ENCODE peak calls at places on chromosomes 16 and 17, in five cellular contexts. W is A549, B is HCT116, A is esophagus squamous epithelium, V is IMR-90. R is an unnamed sample.
A peak's percentile ranks its signal among the peaks of the same experiment; 100 is the strongest.

GRCh38 chr16:71537643-71538042 is 11.4 kb downstream of the CHST4 start:
- DNase-seq in W (peak; percentile 63), V (peak; percentile 41), B (peak; percentile 50), A (no peak), R (no peak)

GRCh38 chr17:32504166-32504990 is 17.6 kb downstream of the CDK5R1 start:
- DNase-seq in A (no peak), W (no peak), B (no peak), V (no peak), R (no peak)

GRCh38 chr16:49054606-49055005 is 227.0 kb downstream of the CBLN1 start:
- DNase-seq in B (no peak), A (no peak), W (no peak), V (no peak), R (no peak)

GRCh38 chr17:18105595-18105994 is 3.0 kb upstream of the MYO15A start:
- DNase-seq in V (no peak), A (no peak), B (no peak), W (no peak), R (no peak)

GRCh38 chr17:42180411-42180921 is 476 bp downstream of the KCNH4 start:
- DNase-seq in V (no peak), B (no peak), A (no peak), W (no peak), R (no peak)

GRCh38 chr16:1912215-1912543 is 6.0 kb downstream of the HS3ST6 start:
- DNase-seq in B (no peak), V (no peak), A (no peak), W (no peak), R (no peak)

GRCh38 chr17:19448341-19449268 is 37.6 kb downstream of the RNF112 start:
- DNase-seq in B (no peak), A (no peak), V (peak; percentile 99), W (no peak), R (no peak)

GRCh38 chr17:36611345-36612072 is 10.1 kb downstream of the MRM1 start:
- DNase-seq in W (no peak), B (no peak), V (peak; percentile 85), A (no peak), R (no peak)

GRCh38 chr16:55563797-55564196 is 2.7 kb upstream of the CAPNS2 start:
- DNase-seq in A (no peak), V (no peak), W (no peak), B (no peak), R (no peak)

GRCh38 chr16:69732101-69732500 is 5.7 kb upstream of the NQO1 start:
- DNase-seq in W (no peak), B (no peak), V (no peak), A (no peak), R (no peak)

GRCh38 chr17:76722279-76722678 is 4.1 kb downstream of the JMJD6 start:
- DNase-seq in B (no peak), A (no peak), V (no peak), W (no peak), R (no peak)

GRCh38 chr16:15907863-15908478 is 19.6 kb upstream of the CEP20 start:
- DNase-seq in V (peak; percentile 11), B (peak; percentile 91), A (no peak), W (peak; percentile 55), R (no peak)

GRCh38 chr17:62062936-62063335 is 2.1 kb downstream of the MED13 start:
- DNase-seq in W (no peak), A (no peak), V (no peak), B (no peak), R (no peak)

GRCh38 chr17:59756236-59756818 is 48.9 kb downstream of the VMP1 start:
- DNase-seq in W (peak; percentile 69), A (no peak), B (peak; percentile 94), V (peak; percentile 74), R (no peak)

GRCh38 chr17:36212958-36213357 is 2.1 kb downstream of the CCL4L2 start:
- DNase-seq in W (no peak), A (no peak), B (no peak), V (no peak), R (no peak)

GRCh38 chr16:51641191-51641765 is 490.2 kb upstream of the SALL1 start:
- DNase-seq in A (no peak), W (no peak), B (no peak), V (no peak), R (no peak)

GRCh38 chr17:32508926-32509325 is 22.1 kb downstream of the CDK5R1 start:
- DNase-seq in A (no peak), B (no peak), V (no peak), W (no peak), R (no peak)

GRCh38 chr16:73086108-73086507 is 38.2 kb upstream of the ZFHX3 start:
- DNase-seq in W (no peak), A (no peak), B (no peak), V (no peak), R (no peak)

GRCh38 chr17:6388416-6388815 is 46.5 kb downstream of the AIPL1 start:
- DNase-seq in B (no peak), W (no peak), A (no peak), V (no peak), R (no peak)

GRCh38 chr17:6394055-6394454 is 40.9 kb downstream of the AIPL1 start:
- DNase-seq in W (no peak), B (no peak), A (no peak), V (no peak), R (no peak)

GRCh38 chr17:6387858-6388257 is 47.1 kb downstream of the AIPL1 start:
- DNase-seq in W (no peak), A (no peak), B (no peak), V (no peak), R (no peak)

GRCh38 chr17:6393368-6393952 is 41.5 kb downstream of the AIPL1 start:
- DNase-seq in V (no peak), A (no peak), W (no peak), B (no peak), R (no peak)

DNA sequence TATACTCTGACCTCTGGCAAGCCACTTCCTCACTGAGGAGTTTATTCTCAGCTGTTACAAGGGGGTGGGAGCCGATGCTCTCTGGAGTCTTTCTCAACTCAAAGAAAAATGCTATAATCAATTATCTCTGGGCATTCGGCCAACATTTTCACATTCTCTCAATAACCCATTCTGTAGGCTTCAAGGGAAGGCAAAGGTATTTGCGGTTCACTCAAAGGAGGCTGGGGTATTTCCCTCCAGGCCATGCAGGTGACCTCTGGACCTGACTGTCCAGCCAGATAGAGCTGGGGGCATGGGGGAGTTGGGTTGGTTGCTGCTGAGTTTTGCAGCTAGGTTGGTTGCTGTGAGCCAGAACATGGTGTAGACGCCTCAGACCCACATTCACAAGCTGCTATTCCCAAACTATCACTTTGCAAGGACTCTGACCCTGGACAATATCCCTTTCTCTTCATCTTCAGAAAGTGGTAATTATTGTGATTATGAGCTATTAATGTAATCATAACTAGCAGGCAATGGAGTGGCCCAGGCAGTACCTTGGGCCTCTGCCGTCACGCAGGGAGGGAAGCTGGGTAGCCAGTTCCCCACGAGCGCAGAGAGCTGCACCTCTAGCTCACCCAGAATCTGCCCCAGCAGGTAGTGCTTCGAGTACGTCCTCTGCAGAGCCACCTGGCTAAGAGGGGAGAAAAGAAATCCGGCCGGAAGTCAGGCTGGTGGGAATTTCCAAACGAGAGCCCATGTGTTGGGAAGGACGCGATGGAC is 42.1 kb downstream of the AIPL1 start:
- DNase-seq in W (no peak), V (no peak), B (no peak), A (no peak), R (no peak)
- H3K27ac ChIP-seq in W (no peak overlapping the region), V (no peak overlapping the region), B (no peak overlapping the region), A (no peak overlapping the region), R (no peak overlapping the region)

DNA sequence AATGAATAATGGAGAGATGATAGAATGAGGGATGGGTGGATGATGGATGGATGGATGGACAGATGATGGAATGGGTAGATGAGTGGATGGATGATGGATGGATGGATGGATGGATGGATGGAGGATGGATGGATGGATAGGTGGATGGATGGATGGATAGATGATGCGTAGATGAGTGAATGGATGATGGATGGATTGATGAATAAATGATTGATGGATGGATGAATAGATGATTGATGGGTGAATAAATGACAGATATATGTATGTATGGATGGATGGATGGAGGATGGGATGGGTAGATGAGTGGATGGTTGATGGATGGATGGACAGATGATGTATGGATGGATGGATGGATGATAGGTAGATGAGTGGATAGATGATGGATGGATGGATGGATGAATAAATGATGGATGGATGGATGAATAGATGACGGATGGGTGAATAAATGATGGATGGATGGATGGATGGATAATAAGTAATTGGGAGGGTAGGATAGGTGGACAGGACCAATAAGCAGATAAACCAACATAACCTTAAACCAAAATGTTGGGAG is 7.9 kb downstream of the TRPV3 start:
- DNase-seq in A (no peak), W (no peak), B (no peak), V (no peak), R (no peak)
- TF ChIP-seq POLR2A in A (no peak), W (no peak), B (no peak), V (no peak), R (no peak)

DNA sequence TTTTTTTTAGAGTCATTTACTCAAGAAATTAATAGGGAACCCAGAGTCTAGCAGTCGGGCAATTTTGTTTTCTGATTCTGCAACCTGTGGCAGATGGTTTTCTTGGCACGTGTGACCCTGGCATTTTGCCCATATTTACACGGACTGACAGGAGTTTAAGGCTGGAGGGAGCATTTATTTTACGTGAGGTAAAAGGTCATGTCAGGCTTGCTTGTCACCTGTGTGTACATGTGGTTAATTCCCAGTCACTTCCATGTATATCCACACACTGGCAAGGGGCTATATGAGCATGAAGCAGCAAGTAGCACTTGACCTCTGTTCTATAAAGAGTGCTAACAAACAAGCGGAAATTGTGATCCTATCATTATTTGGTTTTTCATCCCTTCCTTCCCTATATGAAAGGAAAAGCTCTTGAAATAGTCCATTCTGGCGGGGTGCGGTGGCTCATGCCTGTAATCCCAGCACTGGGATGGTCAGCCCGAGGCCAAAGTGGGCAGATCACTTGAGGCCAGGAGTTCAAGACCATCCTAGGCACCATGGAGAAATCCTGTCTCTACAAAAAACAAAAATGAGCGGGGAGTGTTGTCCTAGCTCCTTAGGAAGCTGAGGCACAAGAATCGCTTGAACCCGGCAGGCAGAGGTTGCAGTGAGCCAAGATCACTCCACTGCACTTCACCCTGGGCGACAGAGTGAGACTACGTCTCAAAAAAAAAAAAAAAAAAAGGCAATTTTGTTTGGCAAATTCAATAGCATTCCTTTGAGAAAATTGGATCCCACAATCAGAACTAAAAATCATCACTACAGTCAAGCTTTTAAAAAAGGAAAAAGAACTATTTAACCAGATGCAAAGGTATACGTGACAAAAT is 2.1 kb downstream of the SPAG9 start:
- DNase-seq in V (no peak), A (no peak), B (no peak), W (no peak), R (peak; percentile 35)
- H3K4me3 ChIP-seq in V (no peak overlapping the region), A (no peak overlapping the region), B (peak overlapping the region; percentile 92), W (peak overlapping the region; percentile 77), R (peak overlapping the region; percentile 100)

GRCh38 chr17:46033392-46033791 is 34.3 kb downstream of the STH start:
- DNase-seq in B (no peak), V (no peak), A (no peak), W (no peak), R (no peak)
- H3K27ac ChIP-seq in B (no peak overlapping the region), V (no peak overlapping the region), A (no peak overlapping the region), W (no peak overlapping the region), R (no peak overlapping the region)